ENCODE peak calls at places on chromosomes 6 and 20, in ten cellular contexts. One of them, this sample, is unnamed.

GRCh38 chr6:122063761-122064160 is 335.7 kb upstream of the HSF2 start:
- DNase-seq in H9: no peak
- DNase-seq in Right ventricle myocardium superior: no peak
- DNase-seq in NCI-H1694: no peak
- DNase-seq in stromal cell of bone marrow: no peak
- DNase-seq in dorsolateral prefrontal cortex: no peak
- DNase-seq in prostate gland: no peak
- DNase-seq in GM23338: no peak
- DNase-seq in heart right ventricle: no peak
- DNase-seq in fibroblast of the conjunctiva: no peak
- DNase-seq in this sample: no peak

GRCh38 chr20:34639755-34640222 is 37.1 kb downstream of the PIGU start:
- DNase-seq in heart right ventricle: no peak
- DNase-seq in fibroblast of the conjunctiva: no peak
- DNase-seq in stromal cell of bone marrow: no peak
- DNase-seq in H9: no peak
- DNase-seq in GM23338: no peak
- DNase-seq in dorsolateral prefrontal cortex: no peak
- DNase-seq in Right ventricle myocardium superior: no peak
- DNase-seq in NCI-H1694: no peak
- DNase-seq in prostate gland: no peak
- DNase-seq in this sample: no peak

GRCh38 chr6:135932651-135933050 is 81.2 kb downstream of the PDE7B start:
- DNase-seq in prostate gland: no peak
- DNase-seq in Right ventricle myocardium superior: no peak
- DNase-seq in stromal cell of bone marrow: no peak
- DNase-seq in heart right ventricle: no peak
- DNase-seq in GM23338: no peak
- DNase-seq in fibroblast of the conjunctiva: no peak
- DNase-seq in NCI-H1694: no peak
- DNase-seq in H9: no peak
- DNase-seq in dorsolateral prefrontal cortex: no peak
- DNase-seq in this sample: no peak

GRCh38 chr6:136103763-136104311 is 146.3 kb downstream of the MTFR2 start:
- DNase-seq in NCI-H1694: no peak
- DNase-seq in fibroblast of the conjunctiva: no peak
- DNase-seq in stromal cell of bone marrow: no peak
- DNase-seq in prostate gland: no peak
- DNase-seq in Right ventricle myocardium superior: peak; percentile 80
- DNase-seq in H9: peak; percentile 54
- DNase-seq in heart right ventricle: peak; percentile 89
- DNase-seq in dorsolateral prefrontal cortex: no peak
- DNase-seq in GM23338: peak; percentile 43
- DNase-seq in this sample: no peak

GRCh38 chr20:59047938-59048680 is 5.5 kb upstream of the PRELID3B start:
- DNase-seq in Right ventricle myocardium superior: no peak
- DNase-seq in prostate gland: no peak
- DNase-seq in GM23338: no peak
- DNase-seq in fibroblast of the conjunctiva: no peak
- DNase-seq in NCI-H1694: no peak
- DNase-seq in heart right ventricle: no peak
- DNase-seq in dorsolateral prefrontal cortex: no peak
- DNase-seq in H9: no peak
- DNase-seq in stromal cell of bone marrow: peak; percentile 38
- DNase-seq in this sample: no peak

GRCh38 chr20:49403012-49403411 is 79.5 kb downstream of the KCNB1 start:
- DNase-seq in Right ventricle myocardium superior: no peak
- DNase-seq in H9: no peak
- DNase-seq in dorsolateral prefrontal cortex: no peak
- DNase-seq in GM23338: no peak
- DNase-seq in heart right ventricle: no peak
- DNase-seq in NCI-H1694: no peak
- DNase-seq in stromal cell of bone marrow: no peak
- DNase-seq in prostate gland: no peak
- DNase-seq in fibroblast of the conjunctiva: no peak
- DNase-seq in this sample: no peak

GRCh38 chr6:112626468-112627082 is 279.4 kb downstream of the RFPL4B start:
- DNase-seq in prostate gland: no peak
- DNase-seq in H9: no peak
- DNase-seq in NCI-H1694: no peak
- DNase-seq in dorsolateral prefrontal cortex: no peak
- DNase-seq in heart right ventricle: no peak
- DNase-seq in fibroblast of the conjunctiva: no peak
- DNase-seq in stromal cell of bone marrow: peak; percentile 72
- DNase-seq in GM23338: no peak
- DNase-seq in Right ventricle myocardium superior: no peak
- DNase-seq in this sample: peak; percentile 39

GRCh38 chr20:48531505-48531904 is 296.3 kb downstream of the PREX1 start:
- DNase-seq in dorsolateral prefrontal cortex: no peak
- DNase-seq in NCI-H1694: no peak
- DNase-seq in Right ventricle myocardium superior: no peak
- DNase-seq in stromal cell of bone marrow: no peak
- DNase-seq in fibroblast of the conjunctiva: no peak
- DNase-seq in heart right ventricle: no peak
- DNase-seq in prostate gland: no peak
- DNase-seq in GM23338: no peak
- DNase-seq in H9: no peak
- DNase-seq in this sample: no peak

GRCh38 chr20:60787264-60787663 is 464.8 kb upstream of the CDH4 start:
- DNase-seq in heart right ventricle: no peak
- DNase-seq in fibroblast of the conjunctiva: no peak
- DNase-seq in NCI-H1694: no peak
- DNase-seq in dorsolateral prefrontal cortex: no peak
- DNase-seq in Right ventricle myocardium superior: no peak
- DNase-seq in stromal cell of bone marrow: no peak
- DNase-seq in prostate gland: no peak
- DNase-seq in GM23338: no peak
- DNase-seq in H9: no peak
- DNase-seq in this sample: no peak

GRCh38 chr6:21823371-21823770 is 229.8 kb downstream of the SOX4 start:
- DNase-seq in prostate gland: no peak
- DNase-seq in Right ventricle myocardium superior: no peak
- DNase-seq in dorsolateral prefrontal cortex: no peak
- DNase-seq in H9: no peak
- DNase-seq in fibroblast of the conjunctiva: no peak
- DNase-seq in NCI-H1694: no peak
- DNase-seq in stromal cell of bone marrow: no peak
- DNase-seq in GM23338: no peak
- DNase-seq in heart right ventricle: no peak
- DNase-seq in this sample: no peak

GRCh38 chr6:111724505-111724904 is 118.8 kb upstream of the TRAF3IP2 start:
- DNase-seq in fibroblast of the conjunctiva: no peak
- DNase-seq in dorsolateral prefrontal cortex: no peak
- DNase-seq in heart right ventricle: no peak
- DNase-seq in stromal cell of bone marrow: no peak
- DNase-seq in GM23338: no peak
- DNase-seq in prostate gland: no peak
- DNase-seq in Right ventricle myocardium superior: no peak
- DNase-seq in H9: no peak
- DNase-seq in NCI-H1694: no peak
- DNase-seq in this sample: no peak

GRCh38 chr6:131949909-131950766 is 1.0 kb downstream of the CCN2 start:
- DNase-seq in NCI-H1694: no peak
- DNase-seq in fibroblast of the conjunctiva: peak; percentile 93
- DNase-seq in GM23338: peak; percentile 75
- DNase-seq in Right ventricle myocardium superior: peak; percentile 80
- DNase-seq in heart right ventricle: peak; percentile 77
- DNase-seq in prostate gland: peak; percentile 72
- DNase-seq in dorsolateral prefrontal cortex: peak; percentile 11
- DNase-seq in H9: peak; percentile 84
- DNase-seq in stromal cell of bone marrow: peak; percentile 84
- DNase-seq in this sample: peak; percentile 85

GRCh38 chr20:56032251-56032650 is 26.9 kb upstream of the CBLN4 start:
- DNase-seq in Right ventricle myocardium superior: no peak
- DNase-seq in dorsolateral prefrontal cortex: no peak
- DNase-seq in GM23338: peak; percentile 1
- DNase-seq in heart right ventricle: no peak
- DNase-seq in fibroblast of the conjunctiva: no peak
- DNase-seq in prostate gland: no peak
- DNase-seq in NCI-H1694: no peak
- DNase-seq in stromal cell of bone marrow: no peak
- DNase-seq in H9: no peak
- DNase-seq in this sample: no peak

GRCh38 chr20:33791021-33791420 is 20.1 kb upstream of the CHMP4B start:
- DNase-seq in heart right ventricle: no peak
- DNase-seq in NCI-H1694: no peak
- DNase-seq in GM23338: no peak
- DNase-seq in Right ventricle myocardium superior: no peak
- DNase-seq in fibroblast of the conjunctiva: no peak
- DNase-seq in stromal cell of bone marrow: no peak
- DNase-seq in prostate gland: no peak
- DNase-seq in dorsolateral prefrontal cortex: no peak
- DNase-seq in H9: no peak
- DNase-seq in this sample: no peak

GRCh38 chr6:159190460-159190859 is 21.3 kb downstream of the FNDC1 start:
- DNase-seq in stromal cell of bone marrow: no peak
- DNase-seq in GM23338: no peak
- DNase-seq in H9: no peak
- DNase-seq in heart right ventricle: no peak
- DNase-seq in Right ventricle myocardium superior: no peak
- DNase-seq in dorsolateral prefrontal cortex: no peak
- DNase-seq in fibroblast of the conjunctiva: no peak
- DNase-seq in NCI-H1694: no peak
- DNase-seq in prostate gland: no peak
- DNase-seq in this sample: no peak

GRCh38 chr20:7375905-7376304 is 564.4 kb downstream of the HAO1 start:
- DNase-seq in NCI-H1694: peak; percentile 12
- DNase-seq in fibroblast of the conjunctiva: peak; percentile 1
- DNase-seq in prostate gland: no peak
- DNase-seq in Right ventricle myocardium superior: no peak
- DNase-seq in GM23338: peak; percentile 44
- DNase-seq in stromal cell of bone marrow: no peak
- DNase-seq in H9: no peak
- DNase-seq in heart right ventricle: no peak
- DNase-seq in dorsolateral prefrontal cortex: no peak
- DNase-seq in this sample: no peak

GRCh38 chr6:15285682-15286294 is 39.9 kb downstream of the JARID2 start:
- DNase-seq in stromal cell of bone marrow: no peak
- DNase-seq in Right ventricle myocardium superior: no peak
- DNase-seq in NCI-H1694: no peak
- DNase-seq in heart right ventricle: no peak
- DNase-seq in H9: no peak
- DNase-seq in GM23338: no peak
- DNase-seq in prostate gland: no peak
- DNase-seq in fibroblast of the conjunctiva: no peak
- DNase-seq in dorsolateral prefrontal cortex: no peak
- DNase-seq in this sample: no peak

GRCh38 chr20:15155848-15156401 is 818.5 kb upstream of the FLRT3 start:
- DNase-seq in stromal cell of bone marrow: no peak
- DNase-seq in Right ventricle myocardium superior: no peak
- DNase-seq in fibroblast of the conjunctiva: no peak
- DNase-seq in heart right ventricle: no peak
- DNase-seq in prostate gland: no peak
- DNase-seq in NCI-H1694: no peak
- DNase-seq in dorsolateral prefrontal cortex: no peak
- DNase-seq in GM23338: no peak
- DNase-seq in H9: no peak
- DNase-seq in this sample: peak; percentile 89

GRCh38 chr6:43942616-43943015 is 172.6 kb downstream of the VEGFA start:
- DNase-seq in GM23338: no peak
- DNase-seq in fibroblast of the conjunctiva: no peak
- DNase-seq in dorsolateral prefrontal cortex: no peak
- DNase-seq in Right ventricle myocardium superior: no peak
- DNase-seq in stromal cell of bone marrow: no peak
- DNase-seq in NCI-H1694: no peak
- DNase-seq in heart right ventricle: no peak
- DNase-seq in H9: peak; percentile 13
- DNase-seq in prostate gland: no peak
- DNase-seq in this sample: no peak

GRCh38 chr20:25437153-25437581 is 29.7 kb downstream of the GINS1 start:
- DNase-seq in stromal cell of bone marrow: no peak
- DNase-seq in H9: no peak
- DNase-seq in Right ventricle myocardium superior: no peak
- DNase-seq in NCI-H1694: no peak
- DNase-seq in dorsolateral prefrontal cortex: no peak
- DNase-seq in GM23338: peak; percentile 87
- DNase-seq in heart right ventricle: no peak
- DNase-seq in prostate gland: no peak
- DNase-seq in fibroblast of the conjunctiva: no peak
- DNase-seq in this sample: peak; percentile 8

GRCh38 chr6:36651659-36652379 is 26.7 kb upstream of the CDKN1A start:
- DNase-seq in GM23338: no peak
- DNase-seq in stromal cell of bone marrow: no peak
- DNase-seq in fibroblast of the conjunctiva: no peak
- DNase-seq in NCI-H1694: no peak
- DNase-seq in H9: no peak
- DNase-seq in dorsolateral prefrontal cortex: no peak
- DNase-seq in prostate gland: no peak
- DNase-seq in Right ventricle myocardium superior: no peak
- DNase-seq in heart right ventricle: no peak
- DNase-seq in this sample: no peak

GRCh38 chr6:34468378-34468892 is 2.6 kb downstream of the PACSIN1 start:
- DNase-seq in fibroblast of the conjunctiva: no peak
- DNase-seq in GM23338: no peak
- DNase-seq in prostate gland: no peak
- DNase-seq in stromal cell of bone marrow: no peak
- DNase-seq in dorsolateral prefrontal cortex: no peak
- DNase-seq in heart right ventricle: no peak
- DNase-seq in NCI-H1694: no peak
- DNase-seq in Right ventricle myocardium superior: no peak
- DNase-seq in H9: no peak
- DNase-seq in this sample: no peak

GRCh38 chr6:149897015-149897697 is 757 bp downstream of the RAET1E start:
- DNase-seq in fibroblast of the conjunctiva: peak; percentile 90
- DNase-seq in prostate gland: peak; percentile 66
- DNase-seq in H9: no peak
- DNase-seq in dorsolateral prefrontal cortex: peak; percentile 54
- DNase-seq in heart right ventricle: peak; percentile 79
- DNase-seq in Right ventricle myocardium superior: peak; percentile 88
- DNase-seq in stromal cell of bone marrow: peak; percentile 96
- DNase-seq in NCI-H1694: no peak
- DNase-seq in GM23338: no peak
- DNase-seq in this sample: peak; percentile 80

GRCh38 chr6:92922216-92922806 is 497.0 kb downstream of the EPHA7 start:
- DNase-seq in GM23338: peak; percentile 24
- DNase-seq in stromal cell of bone marrow: no peak
- DNase-seq in prostate gland: no peak
- DNase-seq in heart right ventricle: no peak
- DNase-seq in H9: no peak
- DNase-seq in dorsolateral prefrontal cortex: no peak
- DNase-seq in fibroblast of the conjunctiva: no peak
- DNase-seq in Right ventricle myocardium superior: no peak
- DNase-seq in NCI-H1694: no peak
- DNase-seq in this sample: no peak

GRCh38 chr6:75331134-75331533 is 46.5 kb upstream of the TMEM30A start:
- DNase-seq in fibroblast of the conjunctiva: peak; percentile 13
- DNase-seq in GM23338: no peak
- DNase-seq in stromal cell of bone marrow: peak; percentile 25
- DNase-seq in prostate gland: no peak
- DNase-seq in H9: no peak
- DNase-seq in NCI-H1694: no peak
- DNase-seq in heart right ventricle: no peak
- DNase-seq in dorsolateral prefrontal cortex: no peak
- DNase-seq in Right ventricle myocardium superior: no peak
- DNase-seq in this sample: no peak

GRCh38 chr20:47124235-47124717 is 229.6 kb downstream of the EYA2 start:
- DNase-seq in GM23338: no peak
- DNase-seq in Right ventricle myocardium superior: no peak
- DNase-seq in NCI-H1694: no peak
- DNase-seq in dorsolateral prefrontal cortex: no peak
- DNase-seq in heart right ventricle: no peak
- DNase-seq in prostate gland: no peak
- DNase-seq in stromal cell of bone marrow: no peak
- DNase-seq in fibroblast of the conjunctiva: no peak
- DNase-seq in H9: no peak
- DNase-seq in this sample: no peak

GRCh38 chr6:2986722-2987196 is 12.9 kb upstream of the NQO2 start:
- DNase-seq in fibroblast of the conjunctiva: peak; percentile 67
- DNase-seq in stromal cell of bone marrow: peak; percentile 89
- DNase-seq in NCI-H1694: no peak
- DNase-seq in GM23338: no peak
- DNase-seq in heart right ventricle: no peak
- DNase-seq in prostate gland: no peak
- DNase-seq in dorsolateral prefrontal cortex: no peak
- DNase-seq in Right ventricle myocardium superior: no peak
- DNase-seq in H9: no peak
- DNase-seq in this sample: peak; percentile 65

This sample was measured in mammary epithelial cell.